ENCODE peak calls at places on chromosomes 6 and 20, in ten cellular contexts. N is IMR-90, L is sigmoid colon, W is heart right ventricle, C is AG04450, B is pancreas, E is tibial artery, K is stomach, A is HFFc6, J is GM20000. Z is an unnamed sample.

GRCh38 chr6:110629153-110629552 is 152.7 kb upstream of the SLC22A16 start:
- DNase-seq in N (no peak), A (no peak), C (no peak), J (no peak), E (no peak), L (no peak), B (no peak), K (no peak), W (no peak), Z (no peak)

GRCh38 chr6:133809406-133809805 is 79.5 kb upstream of the TCF21 start:
- DNase-seq in J (no peak), N (peak; percentile 48), C (no peak), L (no peak), E (no peak), B (no peak), K (no peak), A (no peak), W (no peak), Z (no peak)

GRCh38 chr6:170298688-170299087 is 7.8 kb upstream of the DLL1 start:
- DNase-seq in B (no peak), N (no peak), A (no peak), K (no peak), W (no peak), L (no peak), C (no peak), J (no peak), E (no peak), Z (no peak)

GRCh38 chr6:157531169-157531985 is 150.4 kb downstream of the ZDHHC14 start:
- DNase-seq in E (no peak), L (no peak), C (no peak), B (no peak), W (no peak), N (no peak), J (no peak), K (no peak), A (no peak), Z (no peak)

GRCh38 chr20:62787329-62787728 is 8.9 kb upstream of the MRGBP start:
- DNase-seq in B (no peak), K (no peak), L (no peak), W (no peak), N (no peak), A (no peak), J (no peak), E (no peak), C (no peak), Z (no peak)

GRCh38 chr6:115554060-115554459 is 506.6 kb downstream of the FRK start:
- DNase-seq in B (no peak), K (no peak), L (no peak), N (no peak), A (no peak), W (no peak), C (no peak), J (no peak), E (no peak), Z (no peak)

GRCh38 chr6:19356692-19357091 is 480.5 kb upstream of the ID4 start:
- DNase-seq in K (no peak), N (no peak), J (no peak), C (no peak), L (no peak), A (no peak), W (no peak), B (no peak), E (no peak), Z (peak; percentile 8)

GRCh38 chr6:90123796-90124195 is 172.8 kb downstream of the BACH2 start:
- DNase-seq in W (no peak), B (no peak), N (peak; percentile 64), K (no peak), L (no peak), J (no peak), C (no peak), E (no peak), A (no peak), Z (no peak)

DNA sequence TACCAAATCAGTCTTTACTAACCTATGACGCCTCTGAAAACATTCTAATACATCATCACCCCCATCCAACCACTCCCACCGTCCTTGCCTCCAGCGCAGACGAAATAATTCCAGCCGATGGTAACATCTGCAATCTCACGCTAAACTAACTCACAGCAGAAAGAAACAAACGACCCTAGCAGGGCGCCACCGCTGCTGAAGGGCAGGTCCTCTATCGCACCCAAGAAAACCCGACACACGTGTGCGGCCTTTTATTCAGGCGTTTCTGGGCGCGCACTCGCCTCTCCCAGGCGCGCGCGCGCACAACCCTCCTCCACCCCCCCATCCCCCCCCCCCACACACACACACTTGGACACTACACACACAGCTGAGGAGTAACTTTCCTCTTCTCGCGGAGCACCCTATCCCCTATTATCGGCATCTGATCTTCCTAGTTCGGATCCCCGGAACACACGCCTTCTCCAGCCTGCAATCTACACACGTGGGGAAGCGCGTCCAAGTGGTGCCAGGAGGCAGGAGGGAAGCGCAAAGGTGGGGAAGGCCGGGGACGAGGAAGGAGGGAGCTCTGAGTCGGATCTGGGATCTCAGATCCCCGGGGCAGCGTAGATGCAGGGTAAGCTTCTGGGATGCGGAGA is 1.4 kb downstream of the GFOD1 start:
- DNase-seq in E (peak; percentile 35), A (no peak), J (peak; percentile 78), W (peak; percentile 42), N (peak; percentile 30), B (peak; percentile 37), K (no peak), C (no peak), L (peak; percentile 74), Z (no peak)
- TF ChIP-seq CTCF in E (no peak), A (no peak), J (no peak), W (no peak), N (no peak), B (no peak), K (no peak), C (no peak), L (no peak), Z (no peak)

GRCh38 chr6:132257561-132257960 is 143.7 kb downstream of the MOXD1 start:
- DNase-seq in K (peak; percentile 36), C (no peak), E (no peak), J (no peak), L (no peak), A (no peak), N (peak; percentile 47), B (no peak), W (no peak), Z (no peak)

GRCh38 chr6:132256457-132256856 is 144.8 kb downstream of the MOXD1 start:
- DNase-seq in W (no peak), B (no peak), K (no peak), N (no peak), J (no peak), C (no peak), A (no peak), E (no peak), L (no peak), Z (no peak)

GRCh38 chr6:132264101-132264500 is 137.2 kb downstream of the MOXD1 start:
- DNase-seq in W (no peak), B (no peak), A (no peak), C (no peak), L (no peak), K (no peak), E (no peak), J (no peak), N (no peak), Z (no peak)

GRCh38 chr6:132261354-132261753 is 139.9 kb downstream of the MOXD1 start:
- DNase-seq in A (no peak), C (no peak), N (peak; percentile 12), E (no peak), W (no peak), B (no peak), J (no peak), L (no peak), K (no peak), Z (no peak)

GRCh38 chr6:132259070-132259469 is 142.2 kb downstream of the MOXD1 start:
- DNase-seq in N (peak; percentile 58), B (no peak), C (no peak), W (no peak), E (no peak), L (no peak), A (peak; percentile 29), J (no peak), K (no peak), Z (peak; percentile 29)
- TF ChIP-seq CTCF in N (peak; percentile 54), B (no peak), C (peak; percentile 52), W (peak; percentile 35), E (peak; percentile 28), L (no peak), A (peak; percentile 80), J (no peak), K (peak; percentile 7), Z (peak; percentile 38)

GRCh38 chr6:13226071-13226470 is 102.3 kb downstream of the TBC1D7 start:
- DNase-seq in W (no peak), J (no peak), N (no peak), A (no peak), B (no peak), K (no peak), C (no peak), L (no peak), E (no peak), Z (no peak)

GRCh38 chr6:13233106-13233505 is 95.2 kb downstream of the TBC1D7 start:
- DNase-seq in L (no peak), W (no peak), C (no peak), E (no peak), K (no peak), N (no peak), B (no peak), J (no peak), A (no peak), Z (no peak)

GRCh38 chr6:13228264-13229204 is 99.8 kb downstream of the TBC1D7 start:
- DNase-seq in B (no peak), E (no peak), N (no peak), K (no peak), W (no peak), C (no peak), L (no peak), J (no peak), A (no peak), Z (no peak)

GRCh38 chr6:13234130-13234529 is 94.2 kb downstream of the TBC1D7 start:
- DNase-seq in B (no peak), K (no peak), W (no peak), E (no peak), J (no peak), L (no peak), C (no peak), N (no peak), A (peak; percentile 97), Z (no peak)

DNA sequence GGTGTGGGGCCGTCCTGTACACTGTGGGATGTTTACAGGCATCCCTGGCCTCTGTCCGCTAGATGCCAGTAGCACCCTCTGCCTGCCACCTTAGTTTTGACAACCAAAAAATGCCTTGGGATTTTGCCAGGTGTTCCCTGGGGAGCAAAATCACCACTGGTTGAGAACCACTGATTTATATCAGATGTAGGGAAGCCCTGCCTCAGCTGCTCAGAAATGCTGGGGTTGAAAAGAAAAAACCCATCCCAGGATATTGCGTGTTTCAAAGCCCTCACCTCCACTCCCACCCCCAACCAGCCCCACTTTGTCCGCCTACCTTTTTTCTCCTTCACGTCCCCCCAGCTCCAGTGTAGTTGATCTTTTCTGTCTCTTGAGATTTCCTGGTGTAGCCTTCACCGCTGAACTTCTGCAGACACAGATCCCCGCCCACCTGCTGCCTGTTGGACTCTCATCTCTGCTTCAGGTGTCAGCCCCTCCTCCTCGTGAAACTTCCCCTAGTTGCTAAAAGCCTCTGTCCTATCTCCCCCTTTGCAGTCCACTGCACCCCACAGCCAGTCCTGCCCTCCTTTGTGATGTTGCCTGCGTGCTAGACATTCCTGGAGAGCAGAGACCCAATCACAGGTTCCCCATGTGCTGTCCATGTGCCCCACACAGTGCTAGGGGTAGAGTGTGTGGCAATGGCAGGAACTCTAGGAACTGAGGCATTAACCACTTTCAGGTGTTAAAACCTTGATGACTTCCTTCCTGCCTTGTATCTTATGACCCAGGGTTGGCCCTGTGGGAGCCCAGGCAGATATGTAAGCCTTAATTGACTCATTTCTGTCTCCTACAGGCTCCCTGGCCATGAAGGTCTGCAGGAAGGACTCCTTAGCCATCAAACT is 98.9 kb downstream of the TBC1D7 start:
- DNase-seq in L (no peak), W (no peak), A (no peak), N (no peak), C (no peak), B (no peak), K (no peak), J (peak; percentile 70), E (no peak), Z (no peak)
- TF ChIP-seq CTCF in L (no peak), W (no peak), A (no peak), N (no peak), C (peak; percentile 14), B (no peak), K (no peak), J (no peak), E (no peak), Z (no peak)

GRCh38 chr6:41197234-41197633 is 3.7 kb downstream of the TREML2 start:
- DNase-seq in B (no peak), E (no peak), N (no peak), C (no peak), L (no peak), A (no peak), W (no peak), J (no peak), K (no peak), Z (no peak)

GRCh38 chr6:41200901-41201783 is at the start of gene TREML2:
- DNase-seq in E (no peak), L (no peak), B (no peak), J (no peak), A (no peak), N (no peak), K (no peak), C (no peak), W (no peak), Z (no peak)

GRCh38 chr6:41199427-41200246 is 1.3 kb downstream of the TREML2 start:
- DNase-seq in L (no peak), A (no peak), C (no peak), W (no peak), B (no peak), E (no peak), K (no peak), N (no peak), J (peak; percentile 47), Z (no peak)

GRCh38 chr6:41201784-41202181 is 834 bp upstream of the TREML2 start:
- DNase-seq in E (no peak), B (no peak), W (no peak), J (no peak), A (no peak), L (no peak), N (no peak), K (no peak), C (no peak), Z (no peak)

GRCh38 chr6:41200296-41200900 is 551 bp downstream of the TREML2 start:
- DNase-seq in E (peak; percentile 38), K (peak; percentile 34), W (no peak), J (peak; percentile 29), N (no peak), B (no peak), A (no peak), C (no peak), L (no peak), Z (no peak)
- TF ChIP-seq CTCF in E (no peak), K (no peak), W (no peak), J (no peak), N (no peak), B (no peak), A (no peak), C (no peak), L (no peak), Z (no peak)